ENCODE peak calls at places on chromosomes 3 and 15, in four cellular contexts. M is GM12865, X is kidney epithelial cell, O is Panc1. K is an unnamed sample.

GRCh38 chr3:174438501-174439156 is 420.5 kb upstream of the NAALADL2 start:
- DNase-seq in M (no peak), X (no peak), O (peak), K (no peak)

GRCh38 chr15:62306851-62307504 is 141.9 kb upstream of the C2CD4B start:
- DNase-seq in M (peak), X (peak), O (peak), K (peak)

GRCh38 chr3:54988302-54989022 is 60.6 kb upstream of the LRTM1 start:
- DNase-seq in M (no peak), X (no peak), O (no peak), K (no peak)

GRCh38 chr3:195226900-195227447 is 44.0 kb downstream of the XXYLT1 start:
- DNase-seq in M (no peak), X (no peak), O (no peak), K (no peak)

GRCh38 chr15:91491131-91491950 is 362.2 kb upstream of the SLCO3A1 start:
- DNase-seq in M (no peak), X (no peak), O (no peak), K (no peak)

GRCh38 chr15:99365232-99365631 is 114.0 kb downstream of the LRRC28 start:
- DNase-seq in M (peak), X (no peak), O (no peak), K (peak)

GRCh38 chr15:74131618-74132191 is 1.3 kb downstream of the ISLR2 start:
- DNase-seq in M (no peak), X (no peak), O (no peak), K (no peak)

GRCh38 chr3:170338690-170339340 is 18.7 kb upstream of the SKIL start:
- DNase-seq in M (no peak), X (no peak), O (no peak), K (no peak)

GRCh38 chr15:59436774-59437472 is 1.1 kb upstream of the FAM81A start:
- DNase-seq in M (peak), X (no peak), O (no peak), K (no peak)

GRCh38 chr3:110995461-110996226 is 76.0 kb upstream of the NECTIN3 start:
- DNase-seq in M (no peak), X (no peak), O (no peak), K (no peak)

GRCh38 chr3:9179826-9180763 is 69.4 kb downstream of the SRGAP3 start:
- DNase-seq in M (peak), X (no peak), O (no peak), K (no peak)

GRCh38 chr15:48465410-48465809 is 134.2 kb downstream of the DUT start:
- DNase-seq in M (no peak), X (no peak), O (no peak), K (no peak)

GRCh38 chr15:38521316-38521715 is 43.3 kb downstream of the RASGRP1 start:
- DNase-seq in M (no peak), X (no peak), O (no peak), K (no peak)

GRCh38 chr3:23161896-23162570 is 41.1 kb upstream of the UBE2E2 start:
- DNase-seq in M (peak), X (no peak), O (no peak), K (peak)

GRCh38 chr3:187040637-187041361 is 98.5 kb downstream of the RPL39L start:
- DNase-seq in M (no peak), X (no peak), O (no peak), K (no peak)

GRCh38 chr3:168847293-168847883 is 751.7 kb upstream of the GOLIM4 start:
- DNase-seq in M (peak), X (peak), O (no peak), K (no peak)

GRCh38 chr15:42919794-42920280 is 741 bp downstream of the TTBK2 start:
- DNase-seq in M (peak), X (no peak), O (no peak), K (no peak)

GRCh38 chr3:101533603-101533968 is 20.6 kb upstream of the SENP7 start:
- DNase-seq in M (no peak), X (no peak), O (no peak), K (no peak)

GRCh38 chr3:134311265-134311664 is 60.6 kb upstream of the RYK start:
- DNase-seq in M (no peak), X (no peak), O (no peak), K (no peak)

GRCh38 chr15:45635763-45636292 is 999 bp downstream of the SQOR start:
- DNase-seq in M (no peak), X (no peak), O (no peak), K (no peak)

GRCh38 chr3:136232413-136232812 is 17.7 kb upstream of the PCCB start:
- DNase-seq in M (no peak), X (no peak), O (no peak), K (no peak)
- TF ChIP-seq CTCF in M (no peak), X (no peak), O (no peak), K (no peak)

GRCh38 chr3:45464336-45464809 is 76.0 kb downstream of the LARS2 start:
- DNase-seq in M (peak), X (no peak), O (no peak), K (no peak)
- H3K4me3 ChIP-seq in M (no peak), X (no peak), O (no peak), K (no peak)

GRCh38 chr3:122357828-122358617 is 25.0 kb downstream of the MIX23 start:
- DNase-seq in M (no peak), X (no peak), O (no peak), K (no peak)

GRCh38 chr3:122353901-122354401 is 28.9 kb downstream of the CSTA start:
- DNase-seq in M (no peak), X (no peak), O (no peak), K (no peak)

GRCh38 chr3:122355612-122356011 is 27.4 kb downstream of the MIX23 start:
- DNase-seq in M (no peak), X (no peak), O (no peak), K (no peak)

GRCh38 chr3:122358633-122359032 is 24.4 kb downstream of the MIX23 start:
- DNase-seq in M (no peak), X (no peak), O (no peak), K (no peak)

DNA sequence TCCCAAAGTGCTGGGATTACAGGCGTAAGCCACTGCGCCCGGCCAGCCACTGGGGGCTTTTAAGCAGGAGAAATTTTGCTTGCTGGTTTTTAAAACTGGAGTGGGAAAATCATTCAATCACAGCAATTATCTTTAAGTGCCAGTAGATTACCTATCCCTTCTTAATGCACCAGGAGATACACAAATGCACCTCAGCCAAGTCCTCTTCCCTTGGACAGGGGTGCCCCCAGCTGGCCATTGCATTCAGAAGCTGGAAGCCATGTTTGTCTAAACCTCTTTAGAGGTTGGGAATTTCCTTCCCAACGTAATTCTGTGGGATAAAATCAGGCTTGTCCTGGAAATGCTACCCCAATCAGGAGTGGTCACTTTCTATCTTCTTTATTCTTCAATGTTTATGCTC is 26.6 kb downstream of the MIX23 start:
- DNase-seq in M (peak), X (no peak), O (peak), K (no peak)
- TF ChIP-seq CTCF in M (peak), X (peak), O (peak), K (peak)

DNA sequence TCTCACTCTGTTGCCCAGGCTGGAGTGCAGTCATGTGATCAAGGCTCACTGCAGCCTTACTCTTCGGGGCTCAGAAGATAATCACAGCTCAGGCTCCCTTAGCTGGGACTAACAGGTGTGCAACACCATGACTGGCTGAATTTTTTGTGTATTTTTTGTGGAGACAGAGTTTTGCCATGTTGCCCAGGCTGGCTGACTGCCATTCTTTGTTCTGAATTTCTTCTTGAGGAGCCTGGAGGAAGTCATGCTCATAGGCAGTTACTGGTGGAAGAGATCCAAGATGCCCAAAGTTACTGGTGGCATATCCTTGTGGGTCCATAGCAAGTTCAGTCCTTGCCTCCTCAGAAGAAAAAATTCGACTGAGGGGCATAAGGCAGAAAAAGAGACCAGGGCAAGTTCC is 16.6 kb upstream of the UBP1 start:
- DNase-seq in M (no peak), X (no peak), O (no peak), K (no peak)
- H3K4me3 ChIP-seq in M (no peak), X (no peak), O (no peak), K (no peak)

GRCh38 chr3:181564222-181564621 is 147.5 kb upstream of the SOX2 start:
- DNase-seq in M (no peak), X (no peak), O (no peak), K (no peak)
- TF ChIP-seq CTCF in M (no peak), X (no peak), O (peak), K (no peak)

GRCh38 chr3:179449621-179450020 is 1.6 kb downstream of the GNB4 start:
- DNase-seq in M (no peak), X (no peak), O (no peak), K (no peak)
- H3K4me3 ChIP-seq in M (peak), X (peak), O (peak), K (no peak)

GRCh38 chr15:50354838-50355611 is at the start of gene GABPB1:
- DNase-seq in M (peak), X (peak), O (peak), K (peak)

GRCh38 chr15:50353999-50354837 is 780 bp downstream of the GABPB1 start:
- DNase-seq in M (peak), X (peak), O (no peak), K (peak)

GRCh38 chr15:50355612-50355905 is 561 bp upstream of the GABPB1 start:
- DNase-seq in M (no peak), X (no peak), O (no peak), K (no peak)

GRCh38 chr15:50355980-50356379 is 982 bp upstream of the GABPB1 start:
- DNase-seq in M (no peak), X (no peak), O (no peak), K (no peak)

GRCh38 chr15:50358805-50359204 is 3.8 kb upstream of the GABPB1 start:
- DNase-seq in M (peak), X (no peak), O (no peak), K (no peak)
- TF ChIP-seq CTCF in M (peak), X (peak), O (peak), K (peak)

GRCh38 chr3:66394261-66395249 is 106.3 kb downstream of the LRIG1 start:
- DNase-seq in M (no peak), X (no peak), O (no peak), K (no peak)
- H3K4me3 ChIP-seq in M (no peak), X (no peak), O (no peak), K (no peak)